ENCODE peak calls at places on chromosomes 7 and 10, in six cellular contexts. P is H9, W is PC-3, N is A549, H is mucosa of descending colon, S is pancreas. F is an unnamed sample. For H3K9me3, the result is how much of the 10 kb centered on the place peaks cover.

GRCh38 chr10:75770634-75771081 is 339.2 kb downstream of the LRMDA start:
- DNase-seq in H (no peak), W (no peak), P (no peak), N (no peak), S (no peak), F (peak)

GRCh38 chr7:73909996-73910395 is 49.0 kb downstream of the TMEM270 start:
- DNase-seq in H (no peak), S (no peak), P (no peak), N (no peak), W (no peak), F (no peak)

GRCh38 chr10:95542761-95543160 is 18.4 kb downstream of the SORBS1 start:
- DNase-seq in N (no peak), S (no peak), P (no peak), H (no peak), W (no peak), F (no peak)

GRCh38 chr7:141362580-141363435 is 188.4 kb upstream of the AGK start:
- DNase-seq in S (no peak), N (peak), P (no peak), H (no peak), W (peak), F (no peak)

GRCh38 chr10:13890617-13891541 is 304.1 kb downstream of the PRPF18 start:
- DNase-seq in N (no peak), S (no peak), P (peak), W (no peak), H (no peak), F (no peak)

GRCh38 chr7:132838313-132838712 is 243.6 kb downstream of the CHCHD3 start:
- DNase-seq in S (no peak), H (no peak), P (no peak), N (no peak), W (no peak), F (no peak)

GRCh38 chr7:79822620-79823240 is 311.9 kb upstream of the GNAI1 start:
- DNase-seq in N (no peak), H (no peak), W (no peak), P (no peak), S (no peak), F (no peak)

GRCh38 chr7:5064391-5065106 is 18.9 kb downstream of the RBAK start:
- DNase-seq in N (no peak), H (no peak), W (no peak), S (no peak), P (no peak), F (no peak)

GRCh38 chr10:109633846-109634245 is 289.5 kb downstream of the XPNPEP1 start:
- DNase-seq in H (no peak), S (no peak), W (no peak), P (no peak), N (no peak), F (no peak)

GRCh38 chr7:26199301-26200112 is 1.0 kb downstream of the HNRNPA2B1 start:
- DNase-seq in S (peak), P (no peak), N (no peak), W (no peak), H (peak), F (no peak)

GRCh38 chr10:43623351-43623750 is 17.1 kb downstream of the ZNF485 start:
- DNase-seq in S (no peak), W (no peak), N (no peak), H (no peak), P (no peak), F (no peak)

GRCh38 chr7:77657427-77658331 is 38.6 kb upstream of the RSBN1L start:
- DNase-seq in P (no peak), S (peak), N (peak), W (peak), H (no peak), F (no peak)

GRCh38 chr7:153832160-153832559 is 220.0 kb upstream of the DPP6 start:
- DNase-seq in P (no peak), H (no peak), N (no peak), S (no peak), W (no peak), F (no peak)
- TF ChIP-seq CTCF in P (no peak), H (no peak), N (no peak), S (no peak), W (no peak), F (no peak)

GRCh38 chr10:5387169-5387568 is 17.5 kb downstream of the TUBAL3 start:
- DNase-seq in H (no peak), W (no peak), P (no peak), N (no peak), S (no peak), F (no peak)

GRCh38 chr10:5395168-5395567 is 9.5 kb downstream of the TUBAL3 start:
- DNase-seq in W (no peak), P (no peak), N (no peak), H (no peak), S (no peak), F (no peak)

GRCh38 chr10:5393529-5393928 is 11.1 kb downstream of the TUBAL3 start:
- DNase-seq in H (no peak), S (no peak), P (no peak), N (no peak), W (no peak), F (no peak)

GRCh38 chr10:5391780-5392179 is 12.8 kb downstream of the TUBAL3 start:
- DNase-seq in W (no peak), S (no peak), P (no peak), H (no peak), N (no peak), F (no peak)

DNA sequence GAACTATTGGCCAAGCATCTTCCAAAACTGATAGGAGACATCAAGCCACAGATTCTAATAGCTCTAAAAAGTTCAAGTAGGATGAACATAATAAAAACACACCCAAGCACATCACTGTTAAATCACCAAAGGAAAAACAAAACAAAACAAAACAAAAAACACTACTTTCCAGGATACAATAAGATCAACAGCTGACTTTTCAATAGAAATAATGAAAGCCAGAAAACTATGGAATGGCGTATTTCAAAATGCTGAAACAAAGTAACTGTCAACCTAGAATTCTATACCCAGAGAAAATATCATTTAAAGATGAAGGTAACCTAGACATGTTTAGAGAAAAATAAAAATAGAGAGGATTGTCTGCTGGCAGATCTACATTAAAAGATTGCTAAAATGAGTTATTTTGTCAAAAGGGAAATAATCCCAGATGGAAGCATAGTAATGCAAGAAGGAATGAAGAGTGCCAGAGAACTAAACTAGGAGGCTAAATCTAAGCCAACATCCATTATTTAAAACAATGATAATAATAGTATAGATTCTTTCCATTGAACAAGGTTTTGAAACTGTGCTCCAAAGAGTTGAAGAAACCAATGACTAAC is 13.9 kb downstream of the TUBAL3 start:
- DNase-seq in H (no peak), P (no peak), W (no peak), S (no peak), N (no peak), F (no peak)
- H3K9me3 ChIP-seq in H (under half), P (under half), W (under half), S (under half), N (under half), F (under half)

DNA sequence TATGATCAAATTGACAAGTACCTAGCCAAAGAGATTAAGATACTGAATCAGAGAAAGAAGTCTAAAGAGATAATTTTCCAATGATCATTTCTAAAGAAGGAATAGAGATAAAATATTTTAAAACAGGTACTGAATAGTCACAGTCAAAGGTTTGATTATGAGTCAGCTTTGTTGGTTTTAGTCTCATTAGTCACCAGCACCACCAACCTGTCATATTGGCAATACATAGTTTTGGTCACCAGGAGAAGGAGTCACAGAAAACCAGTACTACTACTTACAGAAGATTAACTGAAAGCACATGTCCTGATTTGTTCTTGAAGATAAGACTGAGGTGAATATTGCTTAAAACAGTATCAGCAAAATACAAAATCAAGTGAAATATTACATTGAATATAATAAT is 34.6 kb downstream of the ZEB1 start:
- DNase-seq in N (peak), W (peak), P (no peak), S (no peak), H (no peak), F (no peak)
- TF ChIP-seq CTCF in N (no peak), W (peak), P (peak), S (peak), H (no peak), F (no peak)

DNA sequence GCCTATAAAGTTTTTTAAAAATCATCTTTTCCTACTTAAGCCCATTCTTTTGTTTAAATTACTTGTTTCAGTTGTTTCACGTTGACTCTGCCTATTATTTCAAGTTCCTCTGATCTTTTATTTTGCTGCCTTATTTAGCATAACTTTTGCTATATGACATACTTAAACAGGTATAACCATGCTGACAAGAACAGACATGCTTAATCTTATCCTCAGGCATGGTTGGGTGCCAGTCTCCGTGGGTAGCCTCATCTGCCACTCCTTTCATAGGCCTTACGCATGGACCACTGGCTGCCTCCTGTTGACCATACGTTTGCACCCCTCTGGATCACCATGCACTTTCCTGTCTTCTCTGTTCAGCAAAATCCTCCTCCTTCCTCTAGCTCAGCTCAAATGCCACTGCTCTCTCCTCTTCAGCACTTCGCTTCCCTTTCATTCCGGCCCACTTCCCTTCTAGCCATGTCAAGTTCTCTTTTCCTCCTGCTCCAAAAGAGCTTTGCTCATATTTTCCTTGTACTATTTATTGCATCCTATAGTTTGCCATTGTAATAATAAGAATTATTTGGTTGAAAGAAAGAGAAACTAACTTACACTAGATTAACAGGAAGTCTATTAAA is 10.0 kb upstream of the TSPAN33 start:
- DNase-seq in W (no peak), H (no peak), P (no peak), N (no peak), S (no peak), F (no peak)
- H3K9me3 ChIP-seq in W (under half), H (under half), P (under half), N (under half), S (under half), F (under half)

GRCh38 chr10:70255329-70256299 is 22.4 kb upstream of the PPA1 start:
- DNase-seq in S (no peak), H (peak), N (no peak), W (peak), P (peak), F (no peak)
- TF ChIP-seq CTCF in S (no peak), H (no peak), N (no peak), W (no peak), P (no peak), F (no peak)

DNA sequence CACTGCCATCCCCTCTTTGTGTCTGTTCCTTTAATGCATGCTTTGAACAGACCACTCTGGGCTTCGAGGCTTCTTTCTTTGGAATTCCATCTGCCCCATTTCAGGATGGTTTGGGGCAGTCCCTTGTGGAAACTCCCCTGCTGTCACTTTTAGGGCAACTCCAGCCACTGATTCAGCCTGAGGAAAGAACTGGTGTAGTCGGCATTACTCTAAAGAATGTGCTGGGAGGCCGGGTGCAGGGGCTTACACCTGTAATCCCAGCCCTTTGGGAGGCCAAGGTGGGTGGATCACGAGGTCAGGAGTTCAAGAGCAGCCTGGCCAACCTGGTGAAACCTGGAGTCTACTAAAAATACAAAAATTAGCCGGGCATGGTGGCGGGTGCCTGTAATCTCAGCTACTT is 358.1 kb upstream of the NUPR2 start:
- DNase-seq in H (no peak), N (no peak), S (no peak), P (no peak), W (no peak), F (no peak)
- H3K9me3 ChIP-seq in H (half or more), N (under half), S (under half), P (half or more), W (under half), F (under half)

DNA sequence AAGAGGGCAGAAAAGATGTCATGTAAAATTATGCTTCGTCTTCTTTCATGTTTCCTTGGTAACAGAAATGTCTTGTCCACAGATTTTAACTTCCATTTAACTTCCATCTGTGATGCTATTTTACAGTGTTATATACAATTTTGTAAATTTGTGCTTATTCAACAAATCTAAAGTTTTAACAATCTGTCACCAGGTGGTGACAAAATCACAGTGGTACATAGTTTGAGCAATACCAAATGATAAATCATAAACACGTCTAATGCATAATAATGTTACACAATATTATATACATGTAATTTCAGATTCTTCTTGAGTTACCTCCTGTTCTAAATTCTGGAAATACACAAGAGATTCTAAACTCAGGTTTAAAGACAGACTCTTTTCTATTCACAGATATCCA is 784.4 kb upstream of the CELF2 start:
- DNase-seq in N (no peak), W (no peak), H (no peak), P (no peak), S (no peak), F (no peak)
- TF ChIP-seq CTCF in N (no peak), W (no peak), H (no peak), P (no peak), S (no peak), F (peak)

DNA sequence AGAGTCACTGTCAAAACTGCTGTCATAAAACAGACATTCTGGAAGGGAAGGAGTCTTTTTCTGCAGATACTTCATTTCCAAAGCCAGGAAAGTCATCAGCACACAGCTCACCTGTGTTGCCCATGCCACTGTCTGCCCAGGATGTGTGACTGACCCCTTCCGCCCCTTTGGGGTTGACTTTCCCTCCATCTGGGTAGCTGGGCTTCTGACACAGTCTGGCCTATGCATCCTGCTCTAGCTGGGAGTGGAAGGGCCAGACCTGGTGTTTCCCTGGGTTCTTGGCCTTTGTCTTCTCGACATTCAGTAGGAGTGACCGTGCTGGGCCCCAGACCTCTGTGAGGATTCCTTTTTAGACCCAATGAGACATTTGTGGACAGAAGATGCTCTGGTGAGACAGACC is 378.9 kb upstream of the NUPR2 start:
- DNase-seq in S (no peak), P (no peak), N (no peak), W (no peak), H (no peak), F (no peak)
- H3K9me3 ChIP-seq in S (under half), P (half or more), N (under half), W (under half), H (half or more), F (under half)

F was measured in right atrium auricular region.